ENCODE peak calls at places on chromosomes 7 and 10, in ten cellular contexts. One of them, this sample, is unnamed.

GRCh38 chr7:144854839-144855424 is 19.1 kb upstream of the TPK1 start:
- DNase-seq in IMR-90: no peak
- DNase-seq in psoas muscle: no peak
- DNase-seq in mammary epithelial cell: peak
- DNase-seq in pancreas: no peak
- DNase-seq in CD4-positive, alpha-beta T cell: no peak
- DNase-seq in astrocyte: peak
- DNase-seq in brain microvascular endothelial cell: peak
- DNase-seq in left ventricle myocardium inferior: no peak
- DNase-seq in WERI-Rb-1: peak
- DNase-seq in this sample: no peak

GRCh38 chr10:3781458-3782098 is 3.4 kb downstream of the KLF6 start:
- DNase-seq in IMR-90: peak
- DNase-seq in left ventricle myocardium inferior: peak
- DNase-seq in psoas muscle: peak
- DNase-seq in CD4-positive, alpha-beta T cell: peak
- DNase-seq in pancreas: no peak
- DNase-seq in astrocyte: peak
- DNase-seq in WERI-Rb-1: no peak
- DNase-seq in brain microvascular endothelial cell: peak
- DNase-seq in mammary epithelial cell: peak
- DNase-seq in this sample: peak

GRCh38 chr10:131271195-131271880 is 40.2 kb downstream of the TCERG1L start:
- DNase-seq in CD4-positive, alpha-beta T cell: no peak
- DNase-seq in WERI-Rb-1: no peak
- DNase-seq in left ventricle myocardium inferior: no peak
- DNase-seq in pancreas: no peak
- DNase-seq in brain microvascular endothelial cell: no peak
- DNase-seq in mammary epithelial cell: no peak
- DNase-seq in psoas muscle: no peak
- DNase-seq in astrocyte: no peak
- DNase-seq in IMR-90: no peak
- DNase-seq in this sample: no peak

GRCh38 chr7:47609803-47610452 is 28.0 kb upstream of the TNS3 start:
- DNase-seq in CD4-positive, alpha-beta T cell: no peak
- DNase-seq in IMR-90: peak
- DNase-seq in pancreas: no peak
- DNase-seq in mammary epithelial cell: no peak
- DNase-seq in astrocyte: peak
- DNase-seq in WERI-Rb-1: no peak
- DNase-seq in brain microvascular endothelial cell: peak
- DNase-seq in psoas muscle: peak
- DNase-seq in left ventricle myocardium inferior: peak
- DNase-seq in this sample: no peak

GRCh38 chr10:44807451-44807850 is 103.7 kb upstream of the TMEM72 start:
- DNase-seq in pancreas: no peak
- DNase-seq in psoas muscle: no peak
- DNase-seq in WERI-Rb-1: no peak
- DNase-seq in mammary epithelial cell: no peak
- DNase-seq in astrocyte: no peak
- DNase-seq in brain microvascular endothelial cell: no peak
- DNase-seq in CD4-positive, alpha-beta T cell: no peak
- DNase-seq in IMR-90: no peak
- DNase-seq in left ventricle myocardium inferior: no peak
- DNase-seq in this sample: no peak

GRCh38 chr10:99364125-99364524 is 35.0 kb downstream of the CNNM1 start:
- DNase-seq in astrocyte: peak
- DNase-seq in pancreas: no peak
- DNase-seq in brain microvascular endothelial cell: no peak
- DNase-seq in left ventricle myocardium inferior: no peak
- DNase-seq in psoas muscle: no peak
- DNase-seq in mammary epithelial cell: no peak
- DNase-seq in CD4-positive, alpha-beta T cell: no peak
- DNase-seq in WERI-Rb-1: no peak
- DNase-seq in IMR-90: peak
- DNase-seq in this sample: no peak

GRCh38 chr10:49518982-49519578 is 19.8 kb downstream of the ERCC6 start:
- DNase-seq in left ventricle myocardium inferior: no peak
- DNase-seq in brain microvascular endothelial cell: peak
- DNase-seq in astrocyte: peak
- DNase-seq in mammary epithelial cell: peak
- DNase-seq in WERI-Rb-1: peak
- DNase-seq in psoas muscle: no peak
- DNase-seq in IMR-90: peak
- DNase-seq in pancreas: no peak
- DNase-seq in CD4-positive, alpha-beta T cell: no peak
- DNase-seq in this sample: no peak

GRCh38 chr7:97982647-97983046 is 7.3 kb downstream of the OCM2 start:
- DNase-seq in WERI-Rb-1: no peak
- DNase-seq in CD4-positive, alpha-beta T cell: no peak
- DNase-seq in pancreas: no peak
- DNase-seq in left ventricle myocardium inferior: no peak
- DNase-seq in mammary epithelial cell: peak
- DNase-seq in astrocyte: no peak
- DNase-seq in psoas muscle: no peak
- DNase-seq in IMR-90: no peak
- DNase-seq in brain microvascular endothelial cell: no peak
- DNase-seq in this sample: no peak

GRCh38 chr7:155282671-155283070 is 15.0 kb upstream of the INSIG1 start:
- DNase-seq in mammary epithelial cell: no peak
- DNase-seq in WERI-Rb-1: no peak
- DNase-seq in left ventricle myocardium inferior: no peak
- DNase-seq in pancreas: no peak
- DNase-seq in CD4-positive, alpha-beta T cell: no peak
- DNase-seq in psoas muscle: no peak
- DNase-seq in IMR-90: no peak
- DNase-seq in astrocyte: no peak
- DNase-seq in brain microvascular endothelial cell: no peak
- DNase-seq in this sample: no peak

GRCh38 chr10:104650072-104650471 is 9.0 kb downstream of the SORCS3 start:
- DNase-seq in CD4-positive, alpha-beta T cell: no peak
- DNase-seq in psoas muscle: no peak
- DNase-seq in IMR-90: no peak
- DNase-seq in left ventricle myocardium inferior: no peak
- DNase-seq in astrocyte: no peak
- DNase-seq in brain microvascular endothelial cell: no peak
- DNase-seq in mammary epithelial cell: no peak
- DNase-seq in WERI-Rb-1: peak
- DNase-seq in pancreas: no peak
- DNase-seq in this sample: no peak

GRCh38 chr10:93060887-93061593 is 442 bp downstream of the CYP26C1 start:
- DNase-seq in psoas muscle: no peak
- DNase-seq in pancreas: no peak
- DNase-seq in mammary epithelial cell: no peak
- DNase-seq in astrocyte: no peak
- DNase-seq in CD4-positive, alpha-beta T cell: no peak
- DNase-seq in IMR-90: no peak
- DNase-seq in WERI-Rb-1: no peak
- DNase-seq in brain microvascular endothelial cell: no peak
- DNase-seq in left ventricle myocardium inferior: no peak
- DNase-seq in this sample: no peak

GRCh38 chr10:77774940-77775391 is 137.4 kb upstream of the KCNMA1 start:
- DNase-seq in pancreas: no peak
- DNase-seq in WERI-Rb-1: no peak
- DNase-seq in mammary epithelial cell: no peak
- DNase-seq in astrocyte: peak
- DNase-seq in psoas muscle: no peak
- DNase-seq in IMR-90: peak
- DNase-seq in CD4-positive, alpha-beta T cell: no peak
- DNase-seq in left ventricle myocardium inferior: no peak
- DNase-seq in brain microvascular endothelial cell: peak
- DNase-seq in this sample: no peak

GRCh38 chr10:73358331-73359279 is at the start of gene CFAP70:
- DNase-seq in CD4-positive, alpha-beta T cell: peak
- DNase-seq in left ventricle myocardium inferior: peak
- DNase-seq in astrocyte: peak
- DNase-seq in IMR-90: peak
- DNase-seq in pancreas: peak
- DNase-seq in mammary epithelial cell: peak
- DNase-seq in WERI-Rb-1: peak
- DNase-seq in brain microvascular endothelial cell: peak
- DNase-seq in psoas muscle: peak
- DNase-seq in this sample: peak

GRCh38 chr10:80203835-80204148 is 1.5 kb downstream of the ANXA11 start:
- DNase-seq in psoas muscle: no peak
- DNase-seq in IMR-90: no peak
- DNase-seq in CD4-positive, alpha-beta T cell: no peak
- DNase-seq in WERI-Rb-1: no peak
- DNase-seq in left ventricle myocardium inferior: no peak
- DNase-seq in brain microvascular endothelial cell: no peak
- DNase-seq in mammary epithelial cell: peak
- DNase-seq in pancreas: no peak
- DNase-seq in astrocyte: no peak
- DNase-seq in this sample: no peak

GRCh38 chr10:80201592-80202256 is 3.6 kb downstream of the ANXA11 start:
- DNase-seq in mammary epithelial cell: no peak
- DNase-seq in left ventricle myocardium inferior: peak
- DNase-seq in brain microvascular endothelial cell: no peak
- DNase-seq in pancreas: no peak
- DNase-seq in astrocyte: no peak
- DNase-seq in WERI-Rb-1: no peak
- DNase-seq in IMR-90: no peak
- DNase-seq in CD4-positive, alpha-beta T cell: no peak
- DNase-seq in psoas muscle: peak
- DNase-seq in this sample: no peak

GRCh38 chr10:80204193-80204714 is 1.1 kb downstream of the ANXA11 start:
- DNase-seq in left ventricle myocardium inferior: peak
- DNase-seq in mammary epithelial cell: peak
- DNase-seq in pancreas: peak
- DNase-seq in brain microvascular endothelial cell: no peak
- DNase-seq in WERI-Rb-1: no peak
- DNase-seq in astrocyte: no peak
- DNase-seq in psoas muscle: peak
- DNase-seq in CD4-positive, alpha-beta T cell: no peak
- DNase-seq in IMR-90: no peak
- DNase-seq in this sample: no peak

GRCh38 chr10:80204801-80205477 is 398 bp downstream of the ANXA11 start:
- DNase-seq in CD4-positive, alpha-beta T cell: peak
- DNase-seq in brain microvascular endothelial cell: no peak
- DNase-seq in astrocyte: peak
- DNase-seq in pancreas: peak
- DNase-seq in IMR-90: peak
- DNase-seq in left ventricle myocardium inferior: peak
- DNase-seq in WERI-Rb-1: peak
- DNase-seq in mammary epithelial cell: no peak
- DNase-seq in psoas muscle: peak
- DNase-seq in this sample: no peak

GRCh38 chr10:80202934-80203834 is 2.2 kb downstream of the ANXA11 start:
- DNase-seq in CD4-positive, alpha-beta T cell: peak
- DNase-seq in brain microvascular endothelial cell: peak
- DNase-seq in WERI-Rb-1: peak
- DNase-seq in left ventricle myocardium inferior: peak
- DNase-seq in mammary epithelial cell: peak
- DNase-seq in pancreas: peak
- DNase-seq in astrocyte: peak
- DNase-seq in IMR-90: peak
- DNase-seq in psoas muscle: peak
- DNase-seq in this sample: peak
- TF ChIP-seq CTCF in CD4-positive, alpha-beta T cell: peak
- TF ChIP-seq CTCF in brain microvascular endothelial cell: peak
- TF ChIP-seq CTCF in WERI-Rb-1: peak
- TF ChIP-seq CTCF in left ventricle myocardium inferior: peak
- TF ChIP-seq CTCF in mammary epithelial cell: no peak
- TF ChIP-seq CTCF in pancreas: no peak
- TF ChIP-seq CTCF in astrocyte: no peak
- TF ChIP-seq CTCF in IMR-90: peak
- TF ChIP-seq CTCF in psoas muscle: peak
- TF ChIP-seq CTCF in this sample: peak

GRCh38 chr10:101003639-101004206 is 4.1 kb downstream of the LZTS2 start:
- DNase-seq in WERI-Rb-1: no peak
- DNase-seq in mammary epithelial cell: no peak
- DNase-seq in pancreas: no peak
- DNase-seq in psoas muscle: peak
- DNase-seq in CD4-positive, alpha-beta T cell: no peak
- DNase-seq in astrocyte: no peak
- DNase-seq in left ventricle myocardium inferior: no peak
- DNase-seq in brain microvascular endothelial cell: no peak
- DNase-seq in IMR-90: no peak
- DNase-seq in this sample: no peak
- H3K27ac ChIP-seq in WERI-Rb-1: no peak
- H3K27ac ChIP-seq in mammary epithelial cell: no peak
- H3K27ac ChIP-seq in pancreas: no peak
- H3K27ac ChIP-seq in psoas muscle: peak
- H3K27ac ChIP-seq in CD4-positive, alpha-beta T cell: no peak
- H3K27ac ChIP-seq in astrocyte: no peak
- H3K27ac ChIP-seq in left ventricle myocardium inferior: peak
- H3K27ac ChIP-seq in brain microvascular endothelial cell: no peak
- H3K27ac ChIP-seq in IMR-90: no peak
- H3K27ac ChIP-seq in this sample: no peak

GRCh38 chr10:116654816-116655215 is 34.1 kb downstream of the PNLIPRP2 start:
- DNase-seq in IMR-90: no peak
- DNase-seq in psoas muscle: no peak
- DNase-seq in left ventricle myocardium inferior: no peak
- DNase-seq in CD4-positive, alpha-beta T cell: no peak
- DNase-seq in mammary epithelial cell: no peak
- DNase-seq in pancreas: peak
- DNase-seq in WERI-Rb-1: peak
- DNase-seq in brain microvascular endothelial cell: no peak
- DNase-seq in astrocyte: no peak
- DNase-seq in this sample: no peak
- TF ChIP-seq CTCF in IMR-90: no peak
- TF ChIP-seq CTCF in psoas muscle: no peak
- TF ChIP-seq CTCF in left ventricle myocardium inferior: no peak
- TF ChIP-seq CTCF in CD4-positive, alpha-beta T cell: no peak
- TF ChIP-seq CTCF in mammary epithelial cell: peak
- TF ChIP-seq CTCF in pancreas: peak
- TF ChIP-seq CTCF in WERI-Rb-1: peak
- TF ChIP-seq CTCF in brain microvascular endothelial cell: peak
- TF ChIP-seq CTCF in astrocyte: no peak
- TF ChIP-seq CTCF in this sample: no peak

DNA sequence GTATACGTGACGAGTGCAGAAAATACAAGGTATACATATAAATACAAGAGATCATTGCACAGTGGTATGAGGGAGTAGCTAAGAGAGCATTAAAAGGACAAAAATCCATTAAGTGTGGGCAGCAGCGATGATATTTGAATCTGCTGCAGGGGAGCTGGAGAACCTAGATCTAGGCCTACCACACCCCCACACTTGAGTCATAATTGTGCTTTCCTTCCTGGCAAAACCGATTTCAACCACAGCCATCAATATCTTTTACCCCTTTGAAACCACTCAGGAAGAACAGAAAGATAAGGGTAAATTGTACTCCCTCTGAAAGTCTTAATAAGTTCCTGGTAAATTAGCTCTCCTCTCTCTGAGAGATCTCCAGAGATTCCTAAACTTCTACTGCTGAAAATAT is 345.0 kb downstream of the SORCS1 start:
- DNase-seq in mammary epithelial cell: no peak
- DNase-seq in IMR-90: no peak
- DNase-seq in astrocyte: no peak
- DNase-seq in brain microvascular endothelial cell: no peak
- DNase-seq in psoas muscle: no peak
- DNase-seq in WERI-Rb-1: no peak
- DNase-seq in pancreas: no peak
- DNase-seq in CD4-positive, alpha-beta T cell: no peak
- DNase-seq in left ventricle myocardium inferior: no peak
- DNase-seq in this sample: no peak
- H3K27ac ChIP-seq in mammary epithelial cell: no peak
- H3K27ac ChIP-seq in IMR-90: no peak
- H3K27ac ChIP-seq in astrocyte: no peak
- H3K27ac ChIP-seq in brain microvascular endothelial cell: no peak
- H3K27ac ChIP-seq in psoas muscle: no peak
- H3K27ac ChIP-seq in WERI-Rb-1: no peak
- H3K27ac ChIP-seq in pancreas: no peak
- H3K27ac ChIP-seq in CD4-positive, alpha-beta T cell: no peak
- H3K27ac ChIP-seq in left ventricle myocardium inferior: no peak
- H3K27ac ChIP-seq in this sample: no peak

GRCh38 chr10:34960983-34961382 is 129.2 kb downstream of the CUL2 start:
- DNase-seq in WERI-Rb-1: peak
- DNase-seq in left ventricle myocardium inferior: peak
- DNase-seq in astrocyte: no peak
- DNase-seq in brain microvascular endothelial cell: no peak
- DNase-seq in psoas muscle: no peak
- DNase-seq in mammary epithelial cell: peak
- DNase-seq in pancreas: no peak
- DNase-seq in CD4-positive, alpha-beta T cell: no peak
- DNase-seq in IMR-90: peak
- DNase-seq in this sample: no peak
- TF ChIP-seq CTCF in WERI-Rb-1: peak
- TF ChIP-seq CTCF in left ventricle myocardium inferior: peak
- TF ChIP-seq CTCF in astrocyte: peak
- TF ChIP-seq CTCF in brain microvascular endothelial cell: peak
- TF ChIP-seq CTCF in psoas muscle: peak
- TF ChIP-seq CTCF in mammary epithelial cell: peak
- TF ChIP-seq CTCF in pancreas: no peak
- TF ChIP-seq CTCF in CD4-positive, alpha-beta T cell: no peak
- TF ChIP-seq CTCF in IMR-90: peak
- TF ChIP-seq CTCF in this sample: no peak

This sample was measured in CD8-positive, alpha-beta T cell.